ENCODE peak calls at places on chromosome 13, in seven cellular contexts. K is AG04450, B is GM20000, U is lower lobe of right lung, C is colonic mucosa, M is B cell, Y is HFFc6. L is an unnamed sample.

GRCh38 chr13:23969672-23970071 is 72.4 kb upstream of the C1QTNF9B start:
- DNase-seq in U (no peak), C (no peak), Y (no peak), K (no peak), B (no peak), M (no peak), L (no peak)

GRCh38 chr13:90201676-90202425 is 1145.6 kb upstream of the MIR17HG start:
- DNase-seq in M (no peak), Y (no peak), K (no peak), U (no peak), B (no peak), C (no peak), L (no peak)

GRCh38 chr13:30985637-30986205 is 53.3 kb downstream of the TEX26 start:
- DNase-seq in C (no peak), B (no peak), M (no peak), U (no peak), Y (peak; percentile 59), K (no peak), L (peak; percentile 37)

GRCh38 chr13:85148009-85148408 is 651.2 kb downstream of the SLITRK6 start:
- DNase-seq in U (no peak), B (no peak), Y (no peak), C (no peak), K (no peak), M (no peak), L (no peak)

GRCh38 chr13:110119943-110120905 is 186.7 kb downstream of the COL4A1 start:
- DNase-seq in B (no peak), C (no peak), K (no peak), Y (peak; percentile 19), U (no peak), M (no peak), L (no peak)

GRCh38 chr13:110820311-110820710 is 94.6 kb downstream of the ANKRD10 start:
- DNase-seq in U (no peak), C (no peak), Y (no peak), K (no peak), B (no peak), M (no peak), L (no peak)

GRCh38 chr13:111526922-111527321 is 206.5 kb downstream of the TEX29 start:
- DNase-seq in K (no peak), U (peak; percentile 23), Y (no peak), B (no peak), M (no peak), C (no peak), L (no peak)

GRCh38 chr13:28380319-28380718 is 114.6 kb downstream of the FLT1 start:
- DNase-seq in Y (no peak), C (no peak), B (no peak), M (no peak), U (no peak), K (no peak), L (no peak)

GRCh38 chr13:25232937-25233515 is 54.3 kb downstream of the MTMR6 start:
- DNase-seq in M (no peak), C (no peak), U (no peak), B (peak; percentile 32), K (no peak), Y (peak; percentile 41), L (peak; percentile 9)

GRCh38 chr13:99935772-99936171 is 35.8 kb downstream of the ZIC5 start:
- DNase-seq in Y (no peak), U (no peak), B (no peak), M (no peak), C (no peak), K (no peak), L (no peak)
- TF ChIP-seq CTCF in Y (peak; percentile 46), U (peak; percentile 7), B (no peak), M (no peak), C (no peak), K (no peak), L (no peak)

DNA sequence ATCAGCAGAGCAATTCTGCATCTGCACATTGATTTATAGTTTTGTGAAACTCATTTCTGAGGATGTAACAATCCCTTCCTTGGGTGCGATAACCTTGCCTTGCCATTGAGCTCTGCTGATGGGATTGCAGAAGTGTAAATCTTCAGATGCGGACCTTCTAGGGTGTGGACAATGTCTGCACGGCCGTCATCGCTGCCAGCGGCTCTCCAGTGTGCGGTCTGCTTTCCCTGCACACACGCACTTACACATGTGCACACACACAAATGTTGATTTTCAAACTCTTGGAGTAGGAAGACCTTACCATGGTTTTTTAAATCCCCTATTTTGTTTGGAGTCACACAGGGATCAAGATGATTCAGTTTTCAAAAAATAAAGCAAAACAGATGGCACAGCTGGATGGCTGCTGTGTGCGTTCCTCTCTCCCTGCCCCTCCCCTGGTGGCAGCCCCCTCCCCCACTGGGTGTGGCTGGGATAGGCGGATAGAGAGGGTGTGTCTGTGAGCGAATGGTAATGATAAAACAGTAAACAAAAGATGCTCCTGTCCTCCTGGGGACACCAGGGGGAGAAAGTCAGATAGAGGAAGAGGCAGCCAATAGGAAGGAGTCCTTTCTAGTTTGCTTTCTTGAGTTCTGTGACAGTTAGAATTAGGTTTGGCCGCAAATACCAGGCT is 6.3 kb downstream of the TMEM255B start:
- DNase-seq in K (no peak), C (no peak), U (no peak), B (no peak), M (no peak), Y (no peak), L (peak; percentile 62)
- TF ChIP-seq CTCF in K (no peak), C (no peak), U (no peak), B (no peak), M (no peak), Y (no peak), L (no peak)

DNA sequence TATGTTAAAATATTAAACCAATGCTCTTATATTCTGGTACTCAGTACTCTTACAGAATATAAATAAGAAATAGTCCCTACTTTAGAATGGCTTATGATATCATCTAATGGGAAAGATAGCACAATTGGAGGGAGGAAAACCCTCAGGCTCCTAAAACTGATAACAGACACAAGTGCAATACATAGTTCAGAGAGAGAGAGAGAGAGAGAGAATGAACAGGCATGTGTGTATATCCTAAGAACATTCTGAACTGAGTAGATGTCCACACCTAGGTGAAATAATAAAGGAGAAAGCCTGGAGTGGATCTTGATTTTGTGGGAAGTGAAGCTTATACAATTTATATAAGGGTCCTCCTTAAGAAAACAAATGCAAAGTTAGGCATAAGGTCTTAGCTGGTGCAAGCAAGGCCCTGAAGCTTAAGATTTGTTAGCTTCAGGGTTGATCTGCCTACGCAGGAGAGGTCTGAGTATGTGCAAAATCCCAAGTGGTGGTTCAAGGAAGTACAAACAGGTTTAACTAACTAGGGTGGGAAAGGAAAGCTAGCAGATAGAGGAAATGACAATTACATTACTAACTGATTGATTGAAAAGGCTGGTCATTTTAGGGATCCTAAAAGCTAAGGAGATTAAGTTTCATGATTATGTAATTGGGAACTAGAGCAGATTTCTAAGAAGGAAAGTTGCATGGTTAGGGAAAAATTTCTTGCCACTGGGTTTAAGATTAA is 53.3 kb downstream of the SOX21 start:
- DNase-seq in B (no peak), M (no peak), U (no peak), C (no peak), K (no peak), Y (no peak), L (no peak)
- TF ChIP-seq CTCF in B (no peak), M (no peak), U (no peak), C (no peak), K (peak; percentile 15), Y (peak; percentile 43), L (no peak)

DNA sequence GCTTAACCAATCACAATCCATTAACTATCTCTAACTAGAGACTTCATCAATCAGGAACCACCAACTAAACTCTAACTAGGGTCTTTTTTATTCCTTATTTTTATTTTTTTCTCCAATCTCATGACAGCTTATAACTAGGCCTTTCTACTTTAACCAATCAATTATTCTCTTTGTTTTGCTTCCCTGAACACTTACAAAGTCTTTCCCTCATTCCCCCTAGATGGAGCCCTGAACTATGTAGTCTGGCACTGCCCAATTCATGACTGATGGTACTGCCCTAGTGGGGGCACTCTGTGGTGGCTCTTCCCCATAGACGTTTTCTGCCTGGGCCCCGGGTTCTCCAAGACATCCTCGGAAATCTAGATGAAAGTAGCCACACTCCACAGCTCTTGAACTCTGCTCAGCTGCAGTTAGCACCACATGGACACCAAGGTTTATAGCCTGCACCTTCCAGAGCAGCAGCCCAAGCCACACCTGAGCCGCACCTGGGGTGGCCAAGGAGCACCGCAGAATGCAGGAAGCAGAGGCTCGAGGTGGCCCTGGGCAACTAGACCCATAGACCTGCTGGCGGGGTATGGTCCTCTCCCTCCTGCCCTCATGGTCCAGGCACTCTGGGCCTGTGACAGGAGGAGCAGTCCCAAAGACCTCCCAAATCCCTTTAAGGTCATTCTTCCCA is 6.6 kb downstream of the ATP7B start:
- DNase-seq in B (no peak), K (no peak), U (no peak), Y (no peak), M (no peak), C (peak; percentile 63), L (no peak)
- TF ChIP-seq CTCF in B (no peak), K (no peak), U (no peak), Y (no peak), M (no peak), C (no peak), L (no peak)

GRCh38 chr13:45834411-45834994 is 17.1 kb downstream of the SIAH3 start:
- DNase-seq in M (no peak), C (no peak), B (no peak), U (no peak), K (no peak), Y (no peak), L (no peak)
- TF ChIP-seq CTCF in M (no peak), C (no peak), B (no peak), U (no peak), K (no peak), Y (no peak), L (no peak)

GRCh38 chr13:37270206-37271001 is 164.9 kb upstream of the CSNK1A1L start:
- DNase-seq in M (no peak), K (no peak), U (no peak), C (no peak), B (no peak), Y (no peak), L (no peak)
- TF ChIP-seq CTCF in M (no peak), K (peak; percentile 17), U (no peak), C (no peak), B (no peak), Y (peak; percentile 22), L (no peak)

GRCh38 chr13:65855276-65855675 is 1374.9 kb downstream of the PCDH9 start:
- DNase-seq in U (no peak), K (no peak), M (no peak), Y (no peak), B (no peak), C (no peak), L (no peak)

GRCh38 chr13:65856464-65856863 is 1373.7 kb downstream of the PCDH9 start:
- DNase-seq in M (no peak), B (no peak), C (no peak), Y (peak; percentile 14), U (no peak), K (peak; percentile 23), L (peak; percentile 12)

DNA sequence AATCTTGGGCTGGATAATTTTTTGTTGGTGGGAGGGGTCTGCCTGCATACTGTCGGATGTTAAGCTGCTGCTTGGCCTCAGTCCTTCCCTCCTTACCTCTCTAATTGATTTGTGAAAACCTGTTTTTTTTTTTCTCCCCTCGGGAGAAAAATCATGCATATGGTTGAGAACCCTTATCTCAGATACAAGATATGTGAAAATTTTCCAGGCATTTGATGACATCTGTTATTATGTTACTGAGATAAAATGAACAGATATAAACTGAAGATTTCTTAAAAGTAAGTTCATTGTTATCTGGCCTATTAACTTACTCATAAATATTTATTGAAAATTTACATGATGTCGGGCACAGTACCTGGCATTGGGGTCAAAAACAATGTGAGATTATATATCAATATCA is 1375.7 kb downstream of the PCDH9 start:
- DNase-seq in B (no peak), M (no peak), U (no peak), Y (no peak), K (no peak), C (no peak), L (no peak)
- TF ChIP-seq CTCF in B (no peak), M (no peak), U (no peak), Y (no peak), K (no peak), C (no peak), L (no peak)

L was measured in HFF-Myc.